ENCODE peak calls at places on chromosome 13, in five cellular contexts. B, R, U, G and K are unnamed samples.
A peak's percentile ranks its signal among the peaks of the same experiment; 100 is the strongest.

GRCh38 chr13:98438246-98439135 is 138.4 kb downstream of the STK24 start:
- DNase-seq in B (no peak), R (no peak), U (no peak), G (no peak), K (no peak)

GRCh38 chr13:22828081-22828480 is 352.7 kb upstream of the SGCG start:
- DNase-seq in B (no peak), R (no peak), U (no peak), G (no peak), K (no peak)

GRCh38 chr13:58343081-58343480 is 711.5 kb downstream of the PCDH17 start:
- DNase-seq in B (no peak), R (no peak), U (no peak), G (no peak), K (no peak)

GRCh38 chr13:99553033-99553432 is 51.8 kb downstream of the TM9SF2 start:
- DNase-seq in B (no peak), R (no peak), U (no peak), G (no peak), K (no peak)

GRCh38 chr13:33347866-33348265 is 62.3 kb upstream of the STARD13 start:
- DNase-seq in B (no peak), R (no peak), U (no peak), G (no peak), K (no peak)

GRCh38 chr13:83121904-83122303 is 760.4 kb downstream of the SLITRK1 start:
- DNase-seq in B (no peak), R (no peak), U (no peak), G (no peak), K (no peak)

GRCh38 chr13:73940098-73940497 is 194.1 kb downstream of the KLF12 start:
- DNase-seq in B (no peak), R (no peak), U (no peak), G (no peak), K (no peak)

GRCh38 chr13:99384468-99384867 is 77.3 kb upstream of the GPR183 start:
- DNase-seq in B (no peak), R (no peak), U (no peak), G (no peak), K (peak; percentile 67)

GRCh38 chr13:68810660-68811059 is 1297.0 kb upstream of the ATXN8OS start:
- DNase-seq in B (no peak), R (no peak), U (no peak), G (no peak), K (no peak)

GRCh38 chr13:98990701-98991100 is 12.8 kb upstream of the DOCK9 start:
- DNase-seq in B (no peak), R (no peak), U (no peak), G (no peak), K (no peak)

GRCh38 chr13:44004881-44005280 is 125.2 kb downstream of the LACC1 start:
- DNase-seq in B (no peak), R (no peak), U (no peak), G (no peak), K (no peak)

GRCh38 chr13:112525306-112525945 is 62.5 kb downstream of the TUBGCP3 start:
- DNase-seq in B (no peak), R (no peak), U (no peak), G (no peak), K (no peak)

GRCh38 chr13:28329395-28330158 is 165.4 kb downstream of the FLT1 start:
- DNase-seq in B (no peak), R (peak; percentile 48), U (no peak), G (peak; percentile 16), K (no peak)

GRCh38 chr13:58025821-58026220 is 394.3 kb downstream of the PCDH17 start:
- DNase-seq in B (no peak), R (no peak), U (no peak), G (no peak), K (no peak)

GRCh38 chr13:48232420-48233096 is 448 bp upstream of the ITM2B start:
- DNase-seq in B (no peak), R (no peak), U (no peak), G (no peak), K (no peak)

DNA sequence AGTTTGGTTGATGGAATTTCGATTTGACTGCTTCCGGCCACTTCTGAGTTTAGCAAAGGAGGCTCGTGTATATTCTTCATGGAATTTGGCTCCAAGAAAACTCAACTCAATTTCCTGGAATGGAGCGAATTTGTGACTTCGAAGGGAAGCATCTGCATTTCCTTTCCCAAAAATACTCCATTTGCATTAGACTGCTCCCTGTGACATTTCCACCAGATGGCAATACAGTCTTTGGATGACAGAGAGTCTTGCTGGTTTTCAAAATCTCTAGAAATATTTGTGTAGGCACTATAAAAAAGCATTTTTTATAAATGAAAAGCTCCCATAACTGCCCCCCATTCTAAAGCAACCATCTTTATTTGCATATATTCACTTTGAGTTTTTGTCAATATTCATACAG is 4.1 kb downstream of the C1QTNF9 start:
- DNase-seq in B (no peak), R (no peak), U (no peak), G (no peak), K (no peak)
- TF ChIP-seq CTCF in B (no peak), R (no peak), U (no peak), G (no peak), K (peak; percentile 49)

GRCh38 chr13:70339738-70340137 is 231.5 kb upstream of the KLHL1 start:
- DNase-seq in B (no peak), R (no peak), U (no peak), G (peak; percentile 40), K (no peak)
- TF ChIP-seq CTCF in B (no peak), R (no peak), U (no peak), G (peak; percentile 29), K (peak; percentile 64)

DNA sequence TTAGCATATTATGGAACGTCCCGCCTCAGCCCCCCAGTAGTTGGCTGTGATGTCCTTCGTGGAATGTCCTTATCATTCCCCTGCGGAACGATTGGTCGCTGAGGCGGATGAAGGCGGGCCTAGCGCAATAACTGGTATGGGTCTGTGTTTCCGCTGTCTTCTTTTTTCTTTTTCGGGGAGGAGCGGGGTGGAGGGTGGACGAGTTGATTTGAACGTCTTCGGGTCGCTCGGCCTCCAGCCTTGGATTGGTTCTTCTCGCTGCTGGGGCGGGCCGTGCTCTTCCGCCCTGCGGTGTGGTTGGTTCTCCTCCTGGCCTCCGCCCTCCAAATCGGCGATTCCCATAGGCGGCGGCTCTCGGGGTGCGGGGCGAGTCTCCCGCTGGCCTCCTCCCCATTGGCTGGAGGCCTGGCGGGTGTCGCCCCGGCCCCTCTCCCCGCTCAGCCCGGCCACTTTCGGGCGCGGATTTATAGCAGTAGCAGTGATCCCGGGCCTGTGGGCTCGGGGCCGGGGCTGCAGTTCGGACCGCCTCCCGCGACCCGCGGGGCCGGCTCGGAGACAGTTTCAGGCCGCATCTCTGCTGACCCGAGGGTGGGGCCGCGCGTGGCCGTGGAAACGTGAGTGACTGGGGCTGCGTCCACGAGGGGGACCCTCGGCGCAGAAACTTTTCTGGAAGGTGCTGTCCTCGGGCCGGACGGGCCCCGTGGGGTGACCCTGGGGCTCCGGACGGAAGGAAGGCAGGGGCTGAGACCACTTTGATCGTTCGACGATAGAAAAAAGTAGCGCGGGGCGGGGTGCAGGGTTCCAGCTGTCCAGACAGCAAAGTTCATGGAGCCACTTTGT is 2.1 kb downstream of the ING1 start:
- DNase-seq in B (peak; percentile 99), R (peak; percentile 98), U (peak; percentile 96), G (peak; percentile 99), K (peak; percentile 99)
- TF ChIP-seq CTCF in B (no peak), R (no peak), U (peak; percentile 43), G (no peak), K (peak; percentile 33)

GRCh38 chr13:40668335-40668734 is 1.9 kb upstream of the FOXO1 start:
- DNase-seq in B (no peak), R (peak; percentile 31), U (no peak), G (peak; percentile 20), K (no peak)
- TF ChIP-seq CTCF in B (peak; percentile 74), R (peak; percentile 21), U (no peak), G (no peak), K (peak; percentile 37)

GRCh38 chr13:56755181-56755580 is 385.5 kb upstream of the PRR20A start:
- DNase-seq in B (no peak), R (no peak), U (no peak), G (no peak), K (no peak)
- TF ChIP-seq CTCF in B (no peak), R (no peak), U (no peak), G (no peak), K (no peak)

DNA sequence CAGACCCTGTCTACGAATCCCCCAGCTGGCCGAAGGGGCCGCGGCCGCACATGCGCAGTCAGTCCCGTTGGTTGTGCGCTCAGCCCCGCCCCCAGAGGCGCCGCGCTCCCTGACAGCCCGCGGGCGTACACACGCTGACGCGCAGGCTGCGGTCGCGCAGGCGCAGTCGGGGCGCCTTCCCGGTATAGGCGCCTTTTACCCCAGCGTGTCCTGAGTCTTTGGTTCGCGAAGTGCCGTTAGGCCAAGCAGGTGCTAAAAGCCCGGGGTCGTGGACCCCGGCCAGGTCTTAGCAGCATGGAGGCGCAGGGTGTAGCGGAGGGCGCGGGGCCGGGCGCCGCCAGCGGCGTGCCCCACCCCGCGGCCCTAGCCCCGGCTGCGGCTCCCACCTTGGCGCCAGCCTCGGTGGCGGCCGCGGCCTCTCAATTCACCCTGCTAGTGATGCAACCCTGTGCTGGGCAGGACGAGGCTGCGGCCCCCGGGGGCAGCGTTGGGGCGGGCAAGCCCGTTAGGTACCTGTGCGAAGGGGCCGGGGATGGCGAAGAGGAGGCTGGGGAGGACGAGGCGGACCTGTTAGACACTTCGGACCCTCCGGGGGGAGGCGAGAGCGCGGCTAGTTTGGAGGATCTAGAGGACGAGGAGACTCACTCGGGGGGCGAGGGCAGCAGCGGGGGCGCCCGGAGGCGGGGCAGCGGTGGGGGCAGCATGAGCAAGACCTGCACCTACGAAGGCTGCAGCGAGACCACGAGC is at the start of gene RFXAP:
- DNase-seq in B (peak; percentile 88), R (peak; percentile 89), U (peak; percentile 92), G (peak; percentile 90), K (peak; percentile 97)
- TF ChIP-seq CTCF in B (no peak), R (no peak), U (peak; percentile 11), G (no peak), K (no peak)

DNA sequence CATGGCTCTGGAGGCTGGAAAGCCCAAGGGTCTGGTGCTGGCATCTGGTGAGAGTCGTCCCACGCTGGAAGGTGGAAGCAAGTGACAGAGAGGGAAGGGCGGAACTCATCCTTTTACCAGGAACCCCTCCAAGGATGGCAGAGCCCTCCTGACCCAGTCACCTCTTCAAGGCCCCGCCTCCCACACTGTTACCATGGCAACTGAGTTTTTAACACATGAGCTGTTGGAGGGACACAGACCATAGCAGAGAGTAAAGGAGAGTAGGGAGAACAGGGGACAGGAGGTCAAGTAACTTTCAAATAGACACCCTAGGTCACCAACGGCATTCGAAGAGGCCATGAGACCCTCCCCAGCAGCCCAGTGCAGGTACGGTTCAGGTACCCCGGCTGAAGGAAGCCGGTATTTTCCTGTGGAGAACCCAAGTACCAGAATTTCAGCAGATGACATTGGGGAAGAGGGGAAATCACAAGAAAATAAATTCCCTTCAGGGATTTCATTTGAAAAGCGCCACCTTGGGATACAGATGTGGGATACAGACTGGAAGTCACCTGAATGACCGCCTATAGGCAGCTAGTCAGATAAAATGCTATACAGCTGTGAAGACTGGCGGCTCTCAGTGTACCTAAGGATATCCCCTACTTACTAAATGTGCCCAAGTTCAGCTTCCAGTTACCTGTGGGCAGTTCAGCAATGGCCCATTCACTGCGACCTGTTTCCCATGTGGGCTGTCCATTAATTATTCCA is 8.0 kb downstream of the IL17D start:
- DNase-seq in B (no peak), R (no peak), U (no peak), G (no peak), K (no peak)
- TF ChIP-seq CTCF in B (no peak), R (no peak), U (no peak), G (no peak), K (peak; percentile 17)

DNA sequence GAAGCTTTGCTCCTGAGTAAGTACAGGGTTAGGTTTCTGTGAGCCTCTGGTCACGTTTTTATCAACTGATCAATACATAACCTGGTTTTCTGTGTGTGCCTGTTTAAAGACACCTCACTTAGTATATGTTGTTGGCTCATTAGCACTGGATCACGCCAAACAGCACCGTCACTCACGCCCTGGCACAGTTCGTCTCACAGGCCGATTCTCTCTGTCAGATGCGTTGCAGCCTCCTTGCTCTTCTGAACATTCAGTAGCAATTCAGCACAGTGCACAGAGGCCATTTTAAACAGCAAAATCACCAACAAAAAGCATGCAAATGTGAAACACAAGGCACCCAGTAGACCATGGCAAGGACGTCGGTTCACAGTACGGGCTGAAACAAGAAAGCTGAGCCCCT is 288.5 kb downstream of the IRS2 start:
- DNase-seq in B (no peak), R (no peak), U (no peak), G (no peak), K (no peak)
- TF ChIP-seq CTCF in B (no peak), R (no peak), U (no peak), G (no peak), K (no peak)